ENCODE peak calls at places on chromosomes 13 and 19, in eight cellular contexts. R is A549, Z is K562, F is H1, X is HCT116, G is HepG2, W is endothelial cell of umbilical vein, E is GM12878. I is an unnamed sample.

GRCh38 chr19:45508931-45509691 is 1.8 kb downstream of the VASP start:
- DNase-seq in R (peak; percentile 81), Z (peak; percentile 65), F (peak; percentile 74), X (no peak), G (peak; percentile 63), W (peak; percentile 49), E (peak; percentile 69), I (peak; percentile 82)

GRCh38 chr19:6743714-6744380 is 4.4 kb downstream of the TRIP10 start:
- DNase-seq in R (no peak), Z (no peak), F (no peak), X (no peak), G (no peak), W (no peak), E (no peak), I (no peak)

GRCh38 chr13:38630780-38631179 is 56.1 kb upstream of the FREM2 start:
- DNase-seq in R (no peak), Z (no peak), F (no peak), X (no peak), G (no peak), W (no peak), E (no peak), I (no peak)

GRCh38 chr19:57583521-57584416 is at the start of gene ZIK1:
- DNase-seq in R (no peak), Z (no peak), F (peak; percentile 90), X (no peak), G (peak; percentile 83), W (peak; percentile 48), E (peak; percentile 61), I (peak; percentile 84)

GRCh38 chr19:58357798-58358145 is 4.5 kb upstream of the A1BG start:
- DNase-seq in R (no peak), Z (no peak), F (no peak), X (no peak), G (no peak), W (no peak), E (no peak), I (no peak)

GRCh38 chr13:30978981-30979956 is 46.8 kb downstream of the TEX26 start:
- DNase-seq in R (peak; percentile 31), Z (peak; percentile 24), F (peak; percentile 92), X (peak; percentile 38), G (peak; percentile 16), W (peak; percentile 5), E (no peak), I (peak; percentile 61)

GRCh38 chr19:17145546-17146497 is 69.3 kb upstream of the USE1 start:
- DNase-seq in R (no peak), Z (no peak), F (no peak), X (no peak), G (no peak), W (no peak), E (no peak), I (no peak)

GRCh38 chr19:45693168-45693788 is 812 bp downstream of the QPCTL start:
- DNase-seq in R (peak; percentile 81), Z (peak; percentile 77), F (peak; percentile 94), X (no peak), G (peak; percentile 64), W (peak; percentile 65), E (no peak), I (peak; percentile 68)

GRCh38 chr19:292281-292884 is 1.2 kb upstream of the PLPP2 start:
- DNase-seq in R (no peak), Z (peak; percentile 4), F (no peak), X (no peak), G (no peak), W (no peak), E (no peak), I (no peak)

GRCh38 chr19:291561-292280 is 518 bp upstream of the PLPP2 start:
- DNase-seq in R (peak; percentile 29), Z (peak; percentile 79), F (no peak), X (no peak), G (no peak), W (no peak), E (no peak), I (no peak)

GRCh38 chr19:289651-290538 is 1.3 kb downstream of the PLPP2 start:
- DNase-seq in R (peak; percentile 86), Z (peak; percentile 43), F (peak; percentile 76), X (peak; percentile 74), G (peak; percentile 42), W (peak; percentile 35), E (no peak), I (no peak)

GRCh38 chr19:288911-289310 is 2.3 kb downstream of the PLPP2 start:
- DNase-seq in R (no peak), Z (no peak), F (no peak), X (no peak), G (no peak), W (no peak), E (no peak), I (no peak)

DNA sequence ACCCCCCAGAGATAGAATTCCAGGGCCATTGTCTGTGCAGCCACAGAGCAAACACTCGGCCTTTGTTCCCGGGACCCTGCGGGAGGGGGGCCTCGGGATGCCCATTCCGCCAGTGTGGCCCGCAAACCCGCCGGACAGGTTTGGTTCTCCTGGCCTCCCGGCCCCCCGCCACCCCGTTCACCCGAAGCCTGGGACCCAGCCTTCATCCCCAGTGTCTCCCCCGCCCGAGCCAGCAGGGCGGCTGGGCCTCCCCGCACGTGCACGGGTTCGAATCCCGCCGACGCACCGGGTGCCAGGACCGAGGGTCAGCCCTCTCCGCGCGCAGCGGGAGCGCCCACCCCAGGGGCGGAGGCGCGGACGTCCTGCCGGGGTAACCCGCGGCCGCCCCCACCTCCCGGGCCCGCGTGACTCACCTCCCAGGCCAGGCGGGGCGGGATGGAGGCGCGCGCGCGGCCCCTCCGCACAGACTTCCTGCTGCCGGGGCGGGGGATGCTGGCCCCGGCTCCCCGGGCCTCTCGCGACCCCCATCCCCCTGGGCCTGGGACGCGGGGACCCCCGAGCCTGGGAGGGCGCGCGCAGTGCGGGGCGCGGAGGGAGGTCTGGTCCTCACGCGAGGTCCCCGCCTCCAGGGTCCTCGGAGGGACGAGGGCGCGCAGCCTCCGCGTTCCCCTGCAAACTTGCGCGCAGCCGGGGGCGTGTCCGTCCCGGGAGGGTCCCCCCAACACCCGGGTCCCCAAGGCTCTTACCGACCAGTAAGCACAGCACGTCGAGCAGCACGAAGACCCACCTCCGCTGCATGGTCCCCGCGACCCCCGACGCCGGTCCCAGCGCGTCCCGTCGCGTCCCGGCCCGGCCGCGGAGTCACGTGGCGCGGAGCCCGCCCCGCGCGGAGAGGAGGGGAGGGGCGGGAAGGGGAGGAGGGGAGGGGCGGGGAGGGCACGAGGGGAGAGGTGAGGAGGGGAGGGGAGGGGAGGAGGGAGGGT is at the start of gene PLPP2:
- DNase-seq in R (peak; percentile 62), Z (peak; percentile 63), F (peak; percentile 91), X (no peak), G (no peak), W (no peak), E (no peak), I (no peak)
- H3K4me3 ChIP-seq in R (peak within 1 kb of the TSS; percentile 87), Z (peak within 1 kb of the TSS; percentile 25), F (peak within 1 kb of the TSS; percentile 63), X (peak within 1 kb of the TSS; percentile 77), G (no peak within 1 kb of the TSS), W (no peak within 1 kb of the TSS), E (no peak within 1 kb of the TSS), I (no peak within 1 kb of the TSS)

GRCh38 chr19:18905058-18905456 is 9.1 kb upstream of the CERS1 start:
- DNase-seq in R (no peak), Z (no peak), F (no peak), X (no peak), G (no peak), W (no peak), E (no peak), I (no peak)

GRCh38 chr19:18905520-18906236 is 9.7 kb upstream of the CERS1 start:
- DNase-seq in R (no peak), Z (no peak), F (no peak), X (no peak), G (no peak), W (no peak), E (no peak), I (no peak)

GRCh38 chr19:18904334-18905057 is 8.5 kb upstream of the CERS1 start:
- DNase-seq in R (no peak), Z (no peak), F (no peak), X (no peak), G (no peak), W (no peak), E (no peak), I (no peak)

GRCh38 chr19:18908917-18909619 is 10.1 kb downstream of the COPE start:
- DNase-seq in R (no peak), Z (no peak), F (no peak), X (no peak), G (no peak), W (no peak), E (no peak), I (no peak)

DNA sequence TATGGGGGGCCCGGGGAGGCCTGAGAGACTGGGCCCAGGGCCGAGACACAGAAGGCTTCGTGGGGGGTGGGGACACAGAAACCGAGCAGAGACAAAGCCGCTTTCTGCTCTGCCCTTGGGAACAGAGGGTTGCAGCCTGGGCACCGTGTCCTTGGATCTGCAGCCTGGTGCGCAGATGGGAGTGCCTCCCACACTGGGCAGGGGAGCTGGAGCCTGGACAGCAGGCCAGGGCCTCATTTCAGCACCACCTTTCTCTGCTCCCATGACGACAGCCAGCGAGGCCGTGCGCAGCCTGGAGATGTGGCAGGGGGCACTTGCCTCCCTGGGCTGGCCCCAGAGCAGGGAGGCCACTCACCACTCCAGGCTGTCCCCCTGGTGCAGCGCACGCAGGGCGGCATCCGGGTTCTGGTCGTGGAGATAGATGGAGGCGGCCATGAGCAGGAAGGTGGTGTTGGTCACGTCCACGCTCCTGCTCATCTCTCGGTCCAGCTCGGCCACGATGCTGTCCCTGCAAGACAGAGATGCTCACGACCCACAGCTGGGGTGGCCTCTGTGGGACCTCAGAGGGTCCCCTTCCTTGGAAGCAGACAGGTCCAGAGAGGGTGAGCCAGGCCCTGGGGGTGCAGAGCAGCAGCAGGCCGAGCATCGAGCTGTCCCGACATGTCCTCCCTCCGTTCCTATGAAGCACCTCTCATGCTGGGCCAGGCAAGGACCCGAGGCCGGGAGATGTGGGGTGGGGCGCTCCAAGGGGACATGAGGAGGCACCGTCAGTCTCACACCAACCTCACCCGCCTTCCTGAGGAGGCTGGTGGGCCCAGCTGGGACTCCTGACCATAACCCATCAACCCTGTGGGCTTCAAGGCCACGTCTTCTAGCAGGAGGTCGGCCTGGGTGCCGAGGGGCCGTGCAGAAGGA is 10.9 kb upstream of the CERS1 start:
- DNase-seq in R (no peak), Z (no peak), F (no peak), X (no peak), G (no peak), W (no peak), E (no peak), I (no peak)
- TF ChIP-seq POLR2A in R (no peak), Z (no peak), F (no peak), X (no peak), G (no peak), W (no peak), E (no peak), I (no peak)

GRCh38 chr13:72562686-72563085 is 164.7 kb downstream of the MZT1 start:
- DNase-seq in R (no peak), Z (no peak), F (no peak), X (no peak), G (no peak), W (no peak), E (no peak), I (no peak)

GRCh38 chr13:72567566-72567965 is 159.9 kb downstream of the MZT1 start:
- DNase-seq in R (no peak), Z (no peak), F (no peak), X (no peak), G (no peak), W (no peak), E (no peak), I (no peak)

GRCh38 chr13:72561791-72562190 is 165.6 kb downstream of the MZT1 start:
- DNase-seq in R (no peak), Z (no peak), F (no peak), X (no peak), G (no peak), W (no peak), E (no peak), I (no peak)

GRCh38 chr13:72570019-72570418 is 157.4 kb downstream of the MZT1 start:
- DNase-seq in R (no peak), Z (no peak), F (no peak), X (no peak), G (no peak), W (no peak), E (no peak), I (no peak)

GRCh38 chr13:72565893-72566292 is 161.5 kb downstream of the MZT1 start:
- DNase-seq in R (peak; percentile 4), Z (no peak), F (no peak), X (peak; percentile 10), G (peak; percentile 29), W (peak; percentile 25), E (no peak), I (peak; percentile 44)
- TF ChIP-seq MAX in R (no peak), Z (no peak), F (no peak), X (no peak), G (no peak), W (no peak), E (no peak), I (no peak)

DNA sequence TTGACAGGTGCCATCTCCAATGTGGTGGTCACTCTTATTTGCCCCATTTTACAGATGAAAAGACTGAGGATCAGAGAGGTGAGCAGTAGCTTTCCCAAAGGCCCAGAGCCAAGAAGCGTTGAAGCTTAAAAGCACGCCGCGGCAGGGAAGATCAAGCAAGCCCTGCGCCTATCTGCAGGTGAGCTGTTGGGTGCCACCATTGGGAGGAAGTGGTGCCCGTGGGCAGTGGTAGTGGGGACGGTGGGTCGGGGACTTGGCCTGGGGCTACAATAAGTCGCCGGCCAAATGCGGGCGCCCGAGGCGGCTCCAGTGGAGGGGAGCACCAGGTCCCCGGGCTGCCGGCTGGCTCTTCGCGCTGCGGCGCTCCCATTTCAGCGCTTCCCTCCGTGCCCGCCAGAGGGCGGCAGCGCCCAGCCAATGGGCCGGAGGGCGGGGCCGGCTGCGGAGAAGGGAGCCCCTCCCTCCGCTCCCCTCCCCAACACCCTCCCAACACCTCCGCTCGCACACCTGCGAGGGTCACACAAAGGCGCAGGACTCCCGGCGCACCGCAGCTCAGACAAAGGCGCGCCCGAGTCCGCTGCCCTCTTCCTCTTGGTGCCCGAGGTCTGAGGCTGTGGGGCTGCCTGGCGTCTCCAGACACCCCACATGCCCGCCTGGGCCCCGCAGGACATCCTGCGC is 744 bp upstream of the POU2F2 start:
- DNase-seq in R (peak; percentile 61), Z (peak; percentile 97), F (peak; percentile 98), X (peak; percentile 13), G (peak; percentile 10), W (peak; percentile 45), E (peak; percentile 33), I (peak; percentile 64)
- H3K4me3 ChIP-seq in R (peak overlapping the region; percentile 35), Z (no peak overlapping the region), F (peak overlapping the region; percentile 24), X (peak overlapping the region; percentile 13), G (no peak overlapping the region), W (no peak overlapping the region), E (peak overlapping the region; percentile 99), I (peak overlapping the region; percentile 28)